ENCODE peak calls at places on chromosomes 2 and 18, in five cellular contexts. One of them, this sample, is unnamed. For H3K4me1, the result is how much of the 10 kb centered on the place peaks cover.

GRCh38 chr2:200575957-200576356 is 9.9 kb upstream of the AOX1 start:
- DNase-seq in aorta: no peak
- DNase-seq in naive thymus-derived CD4-positive, alpha-beta T cell: peak
- DNase-seq in ovary: no peak
- DNase-seq in OCI-LY7: peak
- DNase-seq in this sample: peak

GRCh38 chr2:192749606-192750200 is 555.0 kb upstream of the TMEFF2 start:
- DNase-seq in aorta: no peak
- DNase-seq in naive thymus-derived CD4-positive, alpha-beta T cell: no peak
- DNase-seq in ovary: no peak
- DNase-seq in OCI-LY7: no peak
- DNase-seq in this sample: peak

GRCh38 chr2:79585701-79586428 is 73.0 kb downstream of the CTNNA2 start:
- DNase-seq in aorta: no peak
- DNase-seq in naive thymus-derived CD4-positive, alpha-beta T cell: no peak
- DNase-seq in ovary: no peak
- DNase-seq in OCI-LY7: no peak
- DNase-seq in this sample: no peak

GRCh38 chr2:208062113-208062512 is 36.8 kb upstream of the PLEKHM3 start:
- DNase-seq in aorta: no peak
- DNase-seq in naive thymus-derived CD4-positive, alpha-beta T cell: peak
- DNase-seq in ovary: no peak
- DNase-seq in OCI-LY7: peak
- DNase-seq in this sample: peak

GRCh38 chr2:241922396-241922795 is 52.9 kb downstream of the RTP5 start:
- DNase-seq in aorta: no peak
- DNase-seq in naive thymus-derived CD4-positive, alpha-beta T cell: no peak
- DNase-seq in ovary: no peak
- DNase-seq in OCI-LY7: no peak
- DNase-seq in this sample: no peak

GRCh38 chr18:45277870-45278269 is 337.4 kb upstream of the SLC14A2 start:
- DNase-seq in aorta: no peak
- DNase-seq in naive thymus-derived CD4-positive, alpha-beta T cell: no peak
- DNase-seq in ovary: no peak
- DNase-seq in OCI-LY7: no peak
- DNase-seq in this sample: no peak

GRCh38 chr2:121095257-121096080 is 189.5 kb downstream of the TFCP2L1 start:
- DNase-seq in aorta: peak
- DNase-seq in naive thymus-derived CD4-positive, alpha-beta T cell: no peak
- DNase-seq in ovary: no peak
- DNase-seq in OCI-LY7: no peak
- DNase-seq in this sample: peak

GRCh38 chr2:6526093-6526824 is 339.4 kb downstream of the CMPK2 start:
- DNase-seq in aorta: no peak
- DNase-seq in naive thymus-derived CD4-positive, alpha-beta T cell: no peak
- DNase-seq in ovary: no peak
- DNase-seq in OCI-LY7: peak
- DNase-seq in this sample: no peak

GRCh38 chr18:2853926-2854664 is 7.3 kb downstream of the EMILIN2 start:
- DNase-seq in aorta: no peak
- DNase-seq in naive thymus-derived CD4-positive, alpha-beta T cell: no peak
- DNase-seq in ovary: no peak
- DNase-seq in OCI-LY7: no peak
- DNase-seq in this sample: no peak

GRCh38 chr2:182324665-182325064 is 102.2 kb downstream of the PDE1A start:
- DNase-seq in aorta: no peak
- DNase-seq in naive thymus-derived CD4-positive, alpha-beta T cell: no peak
- DNase-seq in ovary: no peak
- DNase-seq in OCI-LY7: no peak
- DNase-seq in this sample: peak

GRCh38 chr18:21179590-21180220 is 62.3 kb upstream of the GREB1L start:
- DNase-seq in aorta: no peak
- DNase-seq in naive thymus-derived CD4-positive, alpha-beta T cell: peak
- DNase-seq in ovary: peak
- DNase-seq in OCI-LY7: peak
- DNase-seq in this sample: peak

GRCh38 chr2:126906781-126907180 is 8.1 kb downstream of the TEX51 start:
- DNase-seq in aorta: no peak
- DNase-seq in naive thymus-derived CD4-positive, alpha-beta T cell: no peak
- DNase-seq in ovary: no peak
- DNase-seq in OCI-LY7: no peak
- DNase-seq in this sample: no peak

GRCh38 chr2:218367415-218368149 is 10.9 kb downstream of the CATIP start:
- DNase-seq in aorta: peak
- DNase-seq in naive thymus-derived CD4-positive, alpha-beta T cell: peak
- DNase-seq in ovary: peak
- DNase-seq in OCI-LY7: peak
- DNase-seq in this sample: peak

GRCh38 chr2:151946856-151947523 is 118.8 kb upstream of the ARL5A start:
- DNase-seq in aorta: peak
- DNase-seq in naive thymus-derived CD4-positive, alpha-beta T cell: peak
- DNase-seq in ovary: peak
- DNase-seq in OCI-LY7: peak
- DNase-seq in this sample: no peak

GRCh38 chr18:78627546-78628315 is 351.9 kb upstream of the SALL3 start:
- DNase-seq in aorta: no peak
- DNase-seq in naive thymus-derived CD4-positive, alpha-beta T cell: no peak
- DNase-seq in ovary: no peak
- DNase-seq in OCI-LY7: no peak
- DNase-seq in this sample: no peak

GRCh38 chr2:190036071-190036470 is 26.5 kb downstream of the MSTN start:
- DNase-seq in aorta: no peak
- DNase-seq in naive thymus-derived CD4-positive, alpha-beta T cell: no peak
- DNase-seq in ovary: no peak
- DNase-seq in OCI-LY7: no peak
- DNase-seq in this sample: no peak

GRCh38 chr2:18244840-18245239 is 315.6 kb downstream of the RDH14 start:
- DNase-seq in aorta: no peak
- DNase-seq in naive thymus-derived CD4-positive, alpha-beta T cell: no peak
- DNase-seq in ovary: no peak
- DNase-seq in OCI-LY7: no peak
- DNase-seq in this sample: no peak

GRCh38 chr2:119914266-119914665 is 98.6 kb upstream of the EPB41L5 start:
- DNase-seq in aorta: no peak
- DNase-seq in naive thymus-derived CD4-positive, alpha-beta T cell: no peak
- DNase-seq in ovary: no peak
- DNase-seq in OCI-LY7: no peak
- DNase-seq in this sample: no peak

GRCh38 chr2:239598011-239598731 is 197.4 kb upstream of the HDAC4 start:
- DNase-seq in aorta: peak
- DNase-seq in naive thymus-derived CD4-positive, alpha-beta T cell: no peak
- DNase-seq in ovary: no peak
- DNase-seq in OCI-LY7: no peak
- DNase-seq in this sample: no peak

GRCh38 chr2:55106148-55106547 is 55.9 kb upstream of the RTN4 start:
- DNase-seq in aorta: no peak
- DNase-seq in naive thymus-derived CD4-positive, alpha-beta T cell: no peak
- DNase-seq in ovary: no peak
- DNase-seq in OCI-LY7: no peak
- DNase-seq in this sample: no peak

GRCh38 chr2:128234613-128235012 is 84.1 kb downstream of the HS6ST1 start:
- DNase-seq in aorta: no peak
- DNase-seq in naive thymus-derived CD4-positive, alpha-beta T cell: no peak
- DNase-seq in ovary: no peak
- DNase-seq in OCI-LY7: no peak
- DNase-seq in this sample: no peak

GRCh38 chr2:4745596-4745995 is 946.6 kb upstream of the SOX11 start:
- DNase-seq in aorta: no peak
- DNase-seq in naive thymus-derived CD4-positive, alpha-beta T cell: no peak
- DNase-seq in ovary: no peak
- DNase-seq in OCI-LY7: no peak
- DNase-seq in this sample: no peak

GRCh38 chr2:133400411-133400810 is 167.9 kb downstream of the NCKAP5 start:
- DNase-seq in aorta: no peak
- DNase-seq in naive thymus-derived CD4-positive, alpha-beta T cell: no peak
- DNase-seq in ovary: no peak
- DNase-seq in OCI-LY7: no peak
- DNase-seq in this sample: no peak

GRCh38 chr2:208657468-208657867 is 250.9 kb downstream of the PTH2R start:
- DNase-seq in aorta: no peak
- DNase-seq in naive thymus-derived CD4-positive, alpha-beta T cell: no peak
- DNase-seq in ovary: no peak
- DNase-seq in OCI-LY7: no peak
- DNase-seq in this sample: no peak

GRCh38 chr2:131366643-131367042 is 2.7 kb upstream of the RAB6D start:
- DNase-seq in aorta: no peak
- DNase-seq in naive thymus-derived CD4-positive, alpha-beta T cell: no peak
- DNase-seq in ovary: no peak
- DNase-seq in OCI-LY7: no peak
- DNase-seq in this sample: no peak

GRCh38 chr2:31235504-31235902 is 1.6 kb downstream of the EHD3 start:
- DNase-seq in aorta: no peak
- DNase-seq in naive thymus-derived CD4-positive, alpha-beta T cell: no peak
- DNase-seq in ovary: no peak
- DNase-seq in OCI-LY7: no peak
- DNase-seq in this sample: peak

GRCh38 chr2:134217924-134218323 is 35.9 kb upstream of the MGAT5 start:
- DNase-seq in aorta: no peak
- DNase-seq in naive thymus-derived CD4-positive, alpha-beta T cell: no peak
- DNase-seq in ovary: no peak
- DNase-seq in OCI-LY7: peak
- DNase-seq in this sample: peak

GRCh38 chr2:37652199-37652640 is 19.2 kb downstream of the CDC42EP3 start:
- DNase-seq in aorta: peak
- DNase-seq in naive thymus-derived CD4-positive, alpha-beta T cell: no peak
- DNase-seq in ovary: no peak
- DNase-seq in OCI-LY7: peak
- DNase-seq in this sample: peak

GRCh38 chr2:64644240-64645013 is 9.3 kb downstream of the SERTAD2 start:
- DNase-seq in aorta: peak
- DNase-seq in naive thymus-derived CD4-positive, alpha-beta T cell: peak
- DNase-seq in ovary: peak
- DNase-seq in OCI-LY7: peak
- DNase-seq in this sample: peak

DNA sequence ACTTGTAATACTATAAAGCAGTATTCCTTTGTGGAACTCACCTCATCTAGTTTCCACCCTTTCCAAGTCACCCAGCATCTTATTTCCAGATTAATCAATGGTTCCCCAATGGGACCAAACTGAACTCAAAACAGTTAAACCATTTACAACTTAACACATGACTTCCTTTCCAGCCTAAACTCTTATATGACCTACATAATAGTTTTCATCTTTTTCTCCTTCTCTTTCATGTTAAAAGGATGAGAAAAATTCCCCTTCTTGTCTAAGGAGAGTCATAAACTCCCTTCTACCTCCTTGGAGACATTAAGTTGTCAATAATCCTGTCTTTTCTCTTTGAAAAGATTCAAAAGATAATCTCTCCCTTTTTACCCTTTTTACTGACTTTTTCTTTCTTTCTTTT is 6.7 kb downstream of the PPP3R1 start:
- DNase-seq in aorta: no peak
- DNase-seq in naive thymus-derived CD4-positive, alpha-beta T cell: no peak
- DNase-seq in ovary: no peak
- DNase-seq in OCI-LY7: no peak
- DNase-seq in this sample: no peak
- H3K4me1 ChIP-seq in aorta: under half
- H3K4me1 ChIP-seq in naive thymus-derived CD4-positive, alpha-beta T cell: half or more
- H3K4me1 ChIP-seq in ovary: under half
- H3K4me1 ChIP-seq in OCI-LY7: under half
- H3K4me1 ChIP-seq in this sample: under half

DNA sequence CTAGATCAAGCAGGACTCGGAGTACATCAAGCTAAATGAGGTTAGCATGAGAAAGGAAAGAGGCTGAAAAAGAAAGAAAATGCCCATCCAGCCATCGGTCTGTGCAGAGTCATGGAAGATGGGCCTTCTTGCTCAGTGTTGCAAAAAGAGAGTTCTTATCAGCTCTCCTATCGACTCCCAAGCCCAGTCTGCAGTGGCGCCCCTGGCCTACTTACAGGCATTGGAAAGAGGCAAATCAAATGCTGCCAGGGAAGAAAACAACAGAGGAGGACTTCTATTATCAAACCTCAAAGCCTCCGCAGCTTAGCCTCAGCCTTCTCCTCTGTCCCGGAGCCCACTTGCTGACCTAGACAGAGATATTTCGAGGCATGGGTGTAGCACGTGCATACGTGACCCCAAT is 66.0 kb downstream of the CDH2 start:
- DNase-seq in aorta: no peak
- DNase-seq in naive thymus-derived CD4-positive, alpha-beta T cell: no peak
- DNase-seq in ovary: no peak
- DNase-seq in OCI-LY7: no peak
- DNase-seq in this sample: no peak
- H3K4me1 ChIP-seq in aorta: under half
- H3K4me1 ChIP-seq in naive thymus-derived CD4-positive, alpha-beta T cell: under half
- H3K4me1 ChIP-seq in ovary: under half
- H3K4me1 ChIP-seq in OCI-LY7: under half
- H3K4me1 ChIP-seq in this sample: under half

GRCh38 chr2:234995332-234996007 is 43.7 kb downstream of the SH3BP4 start:
- DNase-seq in aorta: no peak
- DNase-seq in naive thymus-derived CD4-positive, alpha-beta T cell: no peak
- DNase-seq in ovary: peak
- DNase-seq in OCI-LY7: no peak
- DNase-seq in this sample: no peak

GRCh38 chr2:234994340-234995321 is 42.8 kb downstream of the SH3BP4 start:
- DNase-seq in aorta: no peak
- DNase-seq in naive thymus-derived CD4-positive, alpha-beta T cell: no peak
- DNase-seq in ovary: no peak
- DNase-seq in OCI-LY7: peak
- DNase-seq in this sample: no peak

GRCh38 chr2:234997389-234997788 is 45.6 kb downstream of the SH3BP4 start:
- DNase-seq in aorta: no peak
- DNase-seq in naive thymus-derived CD4-positive, alpha-beta T cell: no peak
- DNase-seq in ovary: no peak
- DNase-seq in OCI-LY7: no peak
- DNase-seq in this sample: no peak

GRCh38 chr2:234996467-234997270 is 44.9 kb downstream of the SH3BP4 start:
- DNase-seq in aorta: no peak
- DNase-seq in naive thymus-derived CD4-positive, alpha-beta T cell: no peak
- DNase-seq in ovary: no peak
- DNase-seq in OCI-LY7: no peak
- DNase-seq in this sample: no peak

GRCh38 chr2:234996041-234996440 is 44.2 kb downstream of the SH3BP4 start:
- DNase-seq in aorta: no peak
- DNase-seq in naive thymus-derived CD4-positive, alpha-beta T cell: no peak
- DNase-seq in ovary: no peak
- DNase-seq in OCI-LY7: no peak
- DNase-seq in this sample: no peak
- H3K4me1 ChIP-seq in aorta: under half
- H3K4me1 ChIP-seq in naive thymus-derived CD4-positive, alpha-beta T cell: under half
- H3K4me1 ChIP-seq in ovary: under half
- H3K4me1 ChIP-seq in OCI-LY7: under half
- H3K4me1 ChIP-seq in this sample: under half

DNA sequence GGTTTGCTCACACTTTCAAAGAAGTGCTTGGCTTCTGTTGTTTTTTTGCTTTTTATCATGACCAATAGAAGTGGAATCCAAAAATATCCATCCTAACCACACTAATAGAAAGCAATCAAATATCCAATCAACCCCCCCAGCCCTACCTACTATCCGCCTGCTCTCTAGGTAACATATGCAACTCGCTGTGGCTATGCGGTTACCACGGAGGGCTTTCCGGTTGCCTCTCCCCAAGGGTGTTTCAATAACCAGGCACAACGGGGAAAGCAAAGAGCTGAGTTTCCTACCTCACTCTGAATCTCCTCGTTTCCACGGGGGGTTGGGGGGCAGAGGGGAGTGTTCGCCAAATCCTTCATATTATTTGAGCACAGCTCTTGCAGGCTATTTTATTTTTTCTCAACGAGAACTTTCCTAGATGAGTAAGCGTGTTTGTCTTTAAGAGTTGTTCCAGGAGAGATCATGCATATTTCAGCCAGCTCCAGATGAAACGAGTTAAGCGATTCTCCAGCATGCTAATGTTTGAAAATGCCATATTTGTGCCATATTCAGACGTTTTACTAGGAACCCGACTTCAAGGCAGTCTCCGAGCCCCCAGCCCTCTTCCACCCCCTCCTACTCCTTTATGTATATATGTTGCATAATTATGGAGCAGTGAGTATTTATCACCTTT is 30.4 kb downstream of the PAX3 start:
- DNase-seq in aorta: no peak
- DNase-seq in naive thymus-derived CD4-positive, alpha-beta T cell: no peak
- DNase-seq in ovary: no peak
- DNase-seq in OCI-LY7: no peak
- DNase-seq in this sample: no peak
- H3K4me1 ChIP-seq in aorta: under half
- H3K4me1 ChIP-seq in naive thymus-derived CD4-positive, alpha-beta T cell: under half
- H3K4me1 ChIP-seq in ovary: under half
- H3K4me1 ChIP-seq in OCI-LY7: under half
- H3K4me1 ChIP-seq in this sample: under half